ENCODE peak calls at places on chromosomes 3 and 15, in seven cellular contexts. One of them, this sample, is unnamed.

GRCh38 chr15:28919201-28919627 is 33.4 kb downstream of the APBA2 start:
- DNase-seq in sigmoid colon: peak
- DNase-seq in stomach: no peak
- DNase-seq in endothelial cell of umbilical vein: no peak
- DNase-seq in transverse colon: no peak
- DNase-seq in spleen: peak
- DNase-seq in breast epithelium: no peak
- DNase-seq in this sample: no peak

GRCh38 chr3:181716916-181717315 is 5.2 kb downstream of the SOX2 start:
- DNase-seq in endothelial cell of umbilical vein: no peak
- DNase-seq in stomach: no peak
- DNase-seq in breast epithelium: no peak
- DNase-seq in transverse colon: no peak
- DNase-seq in spleen: no peak
- DNase-seq in sigmoid colon: no peak
- DNase-seq in this sample: no peak

GRCh38 chr3:120139140-120139539 is 44.9 kb upstream of the GSK3B start:
- DNase-seq in stomach: no peak
- DNase-seq in breast epithelium: no peak
- DNase-seq in endothelial cell of umbilical vein: no peak
- DNase-seq in spleen: no peak
- DNase-seq in sigmoid colon: no peak
- DNase-seq in transverse colon: no peak
- DNase-seq in this sample: no peak

GRCh38 chr3:146160964-146161724 is at the start of gene PLOD2:
- DNase-seq in spleen: peak
- DNase-seq in endothelial cell of umbilical vein: peak
- DNase-seq in stomach: peak
- DNase-seq in sigmoid colon: peak
- DNase-seq in transverse colon: peak
- DNase-seq in breast epithelium: peak
- DNase-seq in this sample: peak

GRCh38 chr3:44722103-44722401 is 7.4 kb upstream of the ZNF501 start:
- DNase-seq in breast epithelium: no peak
- DNase-seq in transverse colon: no peak
- DNase-seq in stomach: no peak
- DNase-seq in sigmoid colon: no peak
- DNase-seq in spleen: no peak
- DNase-seq in endothelial cell of umbilical vein: no peak
- DNase-seq in this sample: no peak

GRCh38 chr3:42262525-42262924 is 3.5 kb downstream of the CCK start:
- DNase-seq in sigmoid colon: no peak
- DNase-seq in endothelial cell of umbilical vein: no peak
- DNase-seq in stomach: no peak
- DNase-seq in breast epithelium: no peak
- DNase-seq in transverse colon: no peak
- DNase-seq in spleen: no peak
- DNase-seq in this sample: no peak

GRCh38 chr3:1535361-1535760 is 442.5 kb downstream of the CNTN6 start:
- DNase-seq in stomach: no peak
- DNase-seq in sigmoid colon: no peak
- DNase-seq in transverse colon: no peak
- DNase-seq in endothelial cell of umbilical vein: no peak
- DNase-seq in breast epithelium: no peak
- DNase-seq in spleen: no peak
- DNase-seq in this sample: no peak

GRCh38 chr15:77650285-77650684 is 17.6 kb upstream of the LINGO1 start:
- DNase-seq in sigmoid colon: no peak
- DNase-seq in breast epithelium: no peak
- DNase-seq in endothelial cell of umbilical vein: peak
- DNase-seq in stomach: no peak
- DNase-seq in spleen: no peak
- DNase-seq in transverse colon: no peak
- DNase-seq in this sample: no peak

GRCh38 chr15:68112711-68113110 is 58.6 kb downstream of the PIAS1 start:
- DNase-seq in sigmoid colon: no peak
- DNase-seq in stomach: no peak
- DNase-seq in endothelial cell of umbilical vein: no peak
- DNase-seq in transverse colon: no peak
- DNase-seq in breast epithelium: no peak
- DNase-seq in spleen: no peak
- DNase-seq in this sample: no peak

GRCh38 chr15:32636410-32636809 is 5.1 kb upstream of the SCG5 start:
- DNase-seq in stomach: no peak
- DNase-seq in endothelial cell of umbilical vein: no peak
- DNase-seq in transverse colon: no peak
- DNase-seq in sigmoid colon: no peak
- DNase-seq in spleen: no peak
- DNase-seq in breast epithelium: no peak
- DNase-seq in this sample: no peak

GRCh38 chr3:78857494-78858111 is 910.2 kb downstream of the ROBO1 start:
- DNase-seq in transverse colon: no peak
- DNase-seq in spleen: no peak
- DNase-seq in stomach: no peak
- DNase-seq in endothelial cell of umbilical vein: no peak
- DNase-seq in breast epithelium: no peak
- DNase-seq in sigmoid colon: no peak
- DNase-seq in this sample: no peak

GRCh38 chr3:195888981-195889842 is 19.1 kb downstream of the TNK2 start:
- DNase-seq in spleen: no peak
- DNase-seq in breast epithelium: no peak
- DNase-seq in endothelial cell of umbilical vein: no peak
- DNase-seq in transverse colon: no peak
- DNase-seq in stomach: no peak
- DNase-seq in sigmoid colon: no peak
- DNase-seq in this sample: no peak

GRCh38 chr3:66297917-66298316 is 77.1 kb downstream of the SLC25A26 start:
- DNase-seq in transverse colon: no peak
- DNase-seq in sigmoid colon: no peak
- DNase-seq in endothelial cell of umbilical vein: no peak
- DNase-seq in spleen: no peak
- DNase-seq in stomach: no peak
- DNase-seq in breast epithelium: no peak
- DNase-seq in this sample: no peak

GRCh38 chr3:28617821-28618220 is 269.2 kb upstream of the AZI2 start:
- DNase-seq in endothelial cell of umbilical vein: no peak
- DNase-seq in transverse colon: no peak
- DNase-seq in breast epithelium: no peak
- DNase-seq in spleen: no peak
- DNase-seq in sigmoid colon: no peak
- DNase-seq in stomach: no peak
- DNase-seq in this sample: no peak

GRCh38 chr3:32892625-32893598 is 58.5 kb upstream of the CCR4 start:
- DNase-seq in endothelial cell of umbilical vein: no peak
- DNase-seq in transverse colon: no peak
- DNase-seq in breast epithelium: no peak
- DNase-seq in spleen: no peak
- DNase-seq in stomach: no peak
- DNase-seq in sigmoid colon: no peak
- DNase-seq in this sample: no peak
- TF ChIP-seq POLR2A in endothelial cell of umbilical vein: no peak
- TF ChIP-seq POLR2A in transverse colon: no peak
- TF ChIP-seq POLR2A in breast epithelium: no peak
- TF ChIP-seq POLR2A in spleen: no peak
- TF ChIP-seq POLR2A in stomach: no peak
- TF ChIP-seq POLR2A in sigmoid colon: no peak
- TF ChIP-seq POLR2A in this sample: no peak

GRCh38 chr15:70101459-70102113 is 3.9 kb upstream of the TLE3 start:
- DNase-seq in spleen: no peak
- DNase-seq in breast epithelium: no peak
- DNase-seq in stomach: peak
- DNase-seq in sigmoid colon: peak
- DNase-seq in endothelial cell of umbilical vein: peak
- DNase-seq in transverse colon: peak
- DNase-seq in this sample: no peak
- TF ChIP-seq POLR2AphosphoS5 in spleen: no peak
- TF ChIP-seq POLR2AphosphoS5 in breast epithelium: no peak
- TF ChIP-seq POLR2AphosphoS5 in stomach: no peak
- TF ChIP-seq POLR2AphosphoS5 in sigmoid colon: peak
- TF ChIP-seq POLR2AphosphoS5 in endothelial cell of umbilical vein: no peak
- TF ChIP-seq POLR2AphosphoS5 in transverse colon: peak
- TF ChIP-seq POLR2AphosphoS5 in this sample: no peak

DNA sequence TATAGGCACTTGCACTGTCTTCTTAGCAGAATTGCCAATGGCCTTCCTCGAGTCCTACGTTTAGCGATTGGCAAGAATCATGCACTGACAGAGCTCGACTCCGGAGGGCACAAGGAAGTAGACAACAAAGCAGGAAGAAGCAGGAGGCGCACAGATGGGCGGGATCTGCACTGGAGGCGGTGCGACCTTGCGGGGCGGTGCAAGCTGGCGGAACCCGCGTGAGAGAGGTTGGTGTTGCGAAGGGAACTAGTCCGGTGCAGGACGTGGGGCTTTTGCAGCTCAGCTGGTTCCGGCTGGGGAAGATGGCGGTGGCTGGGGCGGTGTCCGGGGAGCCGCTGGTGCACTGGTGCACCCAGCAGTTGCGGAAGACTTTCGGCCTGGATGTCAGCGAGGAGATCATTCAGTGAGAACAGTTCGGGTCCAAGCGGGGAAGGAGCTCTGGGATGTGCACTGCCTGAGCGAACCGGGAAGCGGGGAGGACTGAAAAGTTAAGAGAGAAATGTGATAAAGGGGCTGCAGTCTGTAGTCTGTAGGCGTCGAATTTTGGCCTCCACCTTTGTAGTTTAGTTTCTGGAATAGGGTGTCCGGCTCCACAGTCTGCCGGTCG is at the start of gene TRIP4:
- DNase-seq in transverse colon: peak
- DNase-seq in spleen: peak
- DNase-seq in breast epithelium: peak
- DNase-seq in sigmoid colon: peak
- DNase-seq in stomach: peak
- DNase-seq in endothelial cell of umbilical vein: peak
- DNase-seq in this sample: peak
- TF ChIP-seq POLR2A in transverse colon: peak
- TF ChIP-seq POLR2A in spleen: peak
- TF ChIP-seq POLR2A in breast epithelium: no peak
- TF ChIP-seq POLR2A in sigmoid colon: peak
- TF ChIP-seq POLR2A in stomach: peak
- TF ChIP-seq POLR2A in endothelial cell of umbilical vein: peak
- TF ChIP-seq POLR2A in this sample: peak

DNA sequence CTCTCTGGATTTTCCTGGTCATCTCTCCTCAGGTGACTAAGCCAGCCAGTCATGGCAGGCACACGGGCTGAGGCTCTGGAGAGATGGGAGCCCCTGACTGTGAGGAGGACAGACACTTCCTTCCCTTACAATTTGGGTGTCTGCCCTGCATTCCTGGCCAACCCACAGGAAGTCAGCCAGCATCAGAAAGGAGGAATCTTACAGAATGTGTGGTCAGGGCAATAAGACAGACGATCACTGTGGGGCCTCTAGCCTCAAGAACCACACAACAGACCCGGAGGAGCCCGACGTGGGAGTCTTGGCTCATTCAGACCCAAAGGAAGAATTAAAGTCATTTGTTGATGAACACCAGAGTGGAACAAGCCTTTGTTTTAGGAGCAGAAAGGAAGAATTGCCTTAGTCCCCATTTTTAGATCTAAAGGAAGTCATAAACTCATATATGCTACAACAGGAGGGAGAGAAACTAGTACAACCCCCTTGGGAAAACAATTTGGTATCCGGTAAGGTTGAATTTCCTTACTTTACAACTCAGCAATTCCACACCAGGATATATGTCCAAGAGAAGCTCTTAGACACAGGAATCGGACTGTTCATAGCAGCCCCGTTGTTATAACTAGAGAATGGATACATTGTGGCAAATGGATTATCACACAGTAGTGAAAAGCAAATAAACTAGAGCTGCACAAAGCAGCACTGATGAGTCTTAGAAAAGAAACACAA is 62.2 kb downstream of the ABTB1 start:
- DNase-seq in transverse colon: no peak
- DNase-seq in breast epithelium: peak
- DNase-seq in stomach: no peak
- DNase-seq in sigmoid colon: no peak
- DNase-seq in endothelial cell of umbilical vein: peak
- DNase-seq in spleen: peak
- DNase-seq in this sample: no peak
- TF ChIP-seq POLR2AphosphoS5 in transverse colon: no peak
- TF ChIP-seq POLR2AphosphoS5 in breast epithelium: no peak
- TF ChIP-seq POLR2AphosphoS5 in stomach: peak
- TF ChIP-seq POLR2AphosphoS5 in sigmoid colon: no peak
- TF ChIP-seq POLR2AphosphoS5 in endothelial cell of umbilical vein: peak
- TF ChIP-seq POLR2AphosphoS5 in spleen: no peak
- TF ChIP-seq POLR2AphosphoS5 in this sample: no peak

GRCh38 chr3:123621510-123622189 is 36.8 kb upstream of the HACD2 start:
- DNase-seq in endothelial cell of umbilical vein: no peak
- DNase-seq in transverse colon: no peak
- DNase-seq in breast epithelium: no peak
- DNase-seq in sigmoid colon: no peak
- DNase-seq in stomach: no peak
- DNase-seq in spleen: no peak
- DNase-seq in this sample: no peak

GRCh38 chr3:123618768-123619484 is 34.1 kb upstream of the HACD2 start:
- DNase-seq in breast epithelium: no peak
- DNase-seq in sigmoid colon: peak
- DNase-seq in stomach: peak
- DNase-seq in endothelial cell of umbilical vein: peak
- DNase-seq in transverse colon: peak
- DNase-seq in spleen: no peak
- DNase-seq in this sample: no peak

GRCh38 chr3:123622766-123623165 is 37.9 kb upstream of the HACD2 start:
- DNase-seq in transverse colon: no peak
- DNase-seq in sigmoid colon: no peak
- DNase-seq in breast epithelium: no peak
- DNase-seq in spleen: no peak
- DNase-seq in endothelial cell of umbilical vein: no peak
- DNase-seq in stomach: no peak
- DNase-seq in this sample: no peak

GRCh38 chr3:123618076-123618703 is 33.3 kb upstream of the HACD2 start:
- DNase-seq in transverse colon: no peak
- DNase-seq in sigmoid colon: no peak
- DNase-seq in spleen: no peak
- DNase-seq in endothelial cell of umbilical vein: no peak
- DNase-seq in breast epithelium: no peak
- DNase-seq in stomach: no peak
- DNase-seq in this sample: no peak

GRCh38 chr3:123620338-123620737 is 35.5 kb upstream of the HACD2 start:
- DNase-seq in transverse colon: peak
- DNase-seq in spleen: no peak
- DNase-seq in stomach: no peak
- DNase-seq in breast epithelium: no peak
- DNase-seq in endothelial cell of umbilical vein: no peak
- DNase-seq in sigmoid colon: peak
- DNase-seq in this sample: no peak
- TF ChIP-seq POLR2A in transverse colon: peak
- TF ChIP-seq POLR2A in spleen: no peak
- TF ChIP-seq POLR2A in stomach: no peak
- TF ChIP-seq POLR2A in breast epithelium: peak
- TF ChIP-seq POLR2A in endothelial cell of umbilical vein: no peak
- TF ChIP-seq POLR2A in sigmoid colon: peak
- TF ChIP-seq POLR2A in this sample: no peak